ENCODE peak calls at places on chromosomes 12 and 14, in ten cellular contexts. O is H9, J is Karpas-422, Q is IMR-90, H is neuronal stem cell, P is endothelial cell of umbilical vein, V is PC-3, K is HCT116, L is A549, Z is astrocyte. E is an unnamed sample.

GRCh38 chr12:44874981-44875416 is 1.1 kb downstream of the NELL2 start:
- DNase-seq in P (peak), Q (no peak), Z (no peak), K (no peak), L (no peak), J (peak), H (peak), O (peak), V (no peak), E (peak)

GRCh38 chr12:110543252-110543959 is 39.7 kb downstream of the PPTC7 start:
- DNase-seq in O (no peak), J (no peak), V (peak), Q (peak), L (no peak), K (no peak), Z (peak), P (peak), H (no peak), E (peak)

GRCh38 chr14:51242545-51243490 is 2.8 kb downstream of the TMX1 start:
- DNase-seq in P (no peak), V (no peak), O (peak), H (no peak), K (no peak), Z (no peak), Q (no peak), J (peak), L (no peak), E (no peak)

GRCh38 chr14:59358774-59359173 is 106.4 kb downstream of the GPR135 start:
- DNase-seq in K (no peak), J (peak), L (no peak), H (no peak), O (no peak), Q (no peak), Z (no peak), V (peak), P (no peak), E (no peak)

GRCh38 chr14:73973497-73973896 is 23.4 kb downstream of the COQ6 start:
- DNase-seq in K (no peak), L (no peak), H (no peak), Z (no peak), P (no peak), O (no peak), J (no peak), Q (no peak), V (no peak), E (no peak)

GRCh38 chr14:72404998-72405397 is 472.8 kb downstream of the RGS6 start:
- DNase-seq in L (no peak), V (no peak), Z (no peak), P (no peak), Q (no peak), O (no peak), K (no peak), J (no peak), H (no peak), E (no peak)

GRCh38 chr14:89509891-89510290 is 92.9 kb upstream of the FOXN3 start:
- DNase-seq in J (no peak), P (no peak), Q (peak), O (no peak), H (no peak), Z (peak), V (no peak), K (no peak), L (no peak), E (peak)

GRCh38 chr14:103625361-103626095 is 3.5 kb upstream of the KLC1 start:
- DNase-seq in K (no peak), V (no peak), O (no peak), P (no peak), L (no peak), Z (no peak), Q (no peak), J (peak), H (no peak), E (no peak)

GRCh38 chr12:98572010-98572409 is 21.5 kb upstream of the SLC25A3 start:
- DNase-seq in K (no peak), Q (no peak), L (peak), O (peak), Z (no peak), V (no peak), P (no peak), H (no peak), J (peak), E (no peak)

GRCh38 chr12:15423629-15424028 is 101.3 kb downstream of the PTPRO start:
- DNase-seq in P (no peak), Q (no peak), L (no peak), O (no peak), K (no peak), H (no peak), J (no peak), Z (peak), V (no peak), E (peak)

GRCh38 chr12:108959748-108960655 is 60.9 kb downstream of the SVOP start:
- DNase-seq in H (no peak), Z (no peak), K (no peak), V (no peak), Q (no peak), L (no peak), J (no peak), P (no peak), O (no peak), E (no peak)

GRCh38 chr14:88551936-88552565 is 2.8 kb downstream of the PTPN21 start:
- DNase-seq in V (peak), J (no peak), Q (peak), O (peak), P (peak), L (no peak), H (no peak), K (no peak), Z (peak), E (peak)

GRCh38 chr14:90576981-90577660 is 180.3 kb downstream of the CALM1 start:
- DNase-seq in Z (no peak), K (no peak), V (no peak), O (no peak), P (no peak), J (no peak), Q (no peak), L (no peak), H (no peak), E (peak)

GRCh38 chr12:108722992-108723766 is 8.1 kb downstream of the CORO1C start:
- DNase-seq in H (no peak), Z (peak), Q (peak), J (no peak), P (peak), L (peak), V (peak), K (no peak), O (no peak), E (peak)

GRCh38 chr12:54624316-54625279 is 10.1 kb downstream of the LACRT start:
- DNase-seq in V (no peak), P (no peak), O (peak), J (no peak), H (no peak), Q (no peak), Z (no peak), L (no peak), K (no peak), E (no peak)

GRCh38 chr12:10372534-10372931 is 17.3 kb downstream of the KLRK1 start:
- DNase-seq in Q (no peak), P (no peak), V (no peak), Z (no peak), O (no peak), L (no peak), J (no peak), K (no peak), H (no peak), E (no peak)

GRCh38 chr14:64464695-64465094 is 604 bp upstream of the AKAP5 start:
- DNase-seq in Q (no peak), O (peak), V (peak), L (no peak), K (no peak), P (no peak), H (no peak), J (peak), Z (no peak), E (no peak)

GRCh38 chr12:92145481-92145730 is 240 bp downstream of the BTG1 start:
- DNase-seq in K (no peak), V (no peak), Q (no peak), L (no peak), H (no peak), Z (no peak), P (no peak), O (no peak), J (no peak), E (peak)

GRCh38 chr12:24600996-24601395 is 347.9 kb downstream of the BCAT1 start:
- DNase-seq in Q (peak), V (peak), H (no peak), K (no peak), P (peak), O (no peak), J (peak), Z (peak), L (no peak), E (peak)

GRCh38 chr12:120247621-120248030 is 17.9 kb downstream of the PXN start:
- DNase-seq in Z (peak), H (no peak), K (no peak), J (no peak), V (peak), Q (peak), O (no peak), L (no peak), P (no peak), E (no peak)

GRCh38 chr12:56517854-56518253 is 3.8 kb upstream of the RBMS2 start:
- DNase-seq in Z (no peak), H (no peak), P (no peak), L (no peak), V (peak), J (no peak), K (peak), Q (no peak), O (no peak), E (no peak)

GRCh38 chr12:27821259-27821973 is 41.4 kb upstream of the MANSC4 start:
- DNase-seq in J (peak), Z (peak), L (peak), K (peak), H (peak), V (peak), Q (peak), P (peak), O (peak), E (no peak)

GRCh38 chr14:104656014-104656714 is 33.3 kb upstream of the INF2 start:
- DNase-seq in Q (no peak), P (no peak), J (peak), V (no peak), K (no peak), H (no peak), Z (no peak), L (no peak), O (no peak), E (peak)

GRCh38 chr14:104105071-104105821 is 19.7 kb downstream of the ASPG start:
- DNase-seq in J (no peak), Z (no peak), O (peak), V (no peak), Q (no peak), L (no peak), K (no peak), P (no peak), H (no peak), E (peak)

GRCh38 chr12:52946797-52947547 is 1.9 kb upstream of the KRT18 start:
- DNase-seq in L (no peak), Q (no peak), Z (peak), H (no peak), P (peak), K (no peak), O (peak), J (no peak), V (peak), E (peak)
- H3K4me2 ChIP-seq in L (peak), Q (no peak), Z (peak), H (no peak), P (no peak), K (peak), O (no peak), J (no peak), V (peak), E (peak)

DNA sequence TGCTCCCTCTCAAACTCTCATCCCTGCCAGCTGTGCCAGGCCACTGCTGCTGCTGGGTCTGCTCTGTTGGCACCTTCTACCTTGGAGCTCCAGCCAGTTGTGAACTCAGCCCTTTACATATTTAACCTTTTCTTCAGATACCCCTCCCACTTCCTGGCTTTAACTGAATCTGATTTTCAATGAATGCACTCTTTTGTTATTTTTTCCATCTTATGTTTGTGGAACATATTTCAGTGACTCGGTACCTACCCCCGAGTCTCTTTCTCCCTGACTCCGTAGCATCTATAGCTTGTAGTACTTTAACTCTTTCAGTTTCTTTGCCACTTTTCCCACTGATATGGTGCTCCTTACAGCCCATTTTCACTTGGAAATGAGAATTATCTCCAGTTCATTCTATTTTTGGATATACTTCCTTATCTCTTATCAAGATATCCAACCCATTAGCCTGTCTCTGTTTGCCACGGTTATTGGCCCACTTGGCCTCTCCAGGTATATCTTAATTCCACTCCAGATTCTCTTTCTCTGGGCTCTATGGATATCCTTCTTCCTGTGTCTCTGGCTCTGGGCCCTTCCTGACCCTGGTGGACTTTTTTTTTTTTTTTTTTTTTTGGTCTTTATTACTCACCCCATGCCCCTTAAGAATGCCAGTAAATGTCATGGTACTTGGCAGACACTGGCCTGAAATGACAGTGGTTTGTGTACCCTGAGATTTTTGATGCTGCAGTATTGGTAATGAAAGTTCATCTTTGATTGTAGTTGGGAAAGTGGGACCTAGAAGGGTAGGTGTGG is 62.7 kb downstream of the PELI2 start:
- DNase-seq in V (no peak), Q (no peak), K (no peak), O (no peak), L (no peak), Z (no peak), J (no peak), H (no peak), P (no peak), E (no peak)
- H3K4me2 ChIP-seq in V (no peak), Q (no peak), K (no peak), O (no peak), L (peak), Z (no peak), J (no peak), H (no peak), P (no peak), E (no peak)

GRCh38 chr12:6725350-6725749 is 1.5 kb downstream of the COPS7A start:
- DNase-seq in L (no peak), H (no peak), Z (no peak), K (no peak), P (no peak), O (no peak), Q (no peak), J (no peak), V (no peak), E (no peak)
- H3K4me2 ChIP-seq in L (peak), H (no peak), Z (no peak), K (peak), P (no peak), O (no peak), Q (no peak), J (peak), V (peak), E (no peak)

GRCh38 chr12:63403256-63403655 is 252.3 kb upstream of the AVPR1A start:
- DNase-seq in J (no peak), H (no peak), Z (no peak), V (no peak), O (no peak), K (no peak), Q (no peak), L (no peak), P (no peak), E (no peak)
- H3K4me2 ChIP-seq in J (no peak), H (no peak), Z (no peak), V (no peak), O (no peak), K (no peak), Q (no peak), L (no peak), P (no peak), E (no peak)

E was measured in osteoblast.